ENCODE peak calls at places on chromosome 13, in ten cellular contexts. G is transverse colon, H is Peyer's patch, B is fibroblast of pulmonary artery, V is fibroblast of lung, K is brain microvascular endothelial cell, F is cardiac muscle cell, E is colonic mucosa, W is stomach, U is tibial artery. P is an unnamed sample.

GRCh38 chr13:40982772-40983171 is 36.3 kb downstream of the ELF1 start:
- DNase-seq in H (peak; percentile 83), W (no peak), B (peak; percentile 96), G (peak; percentile 41), V (peak; percentile 67), U (peak; percentile 54), F (peak; percentile 61), E (peak; percentile 63), K (peak; percentile 74), P (peak; percentile 51)

GRCh38 chr13:42549555-42549941 is 24.4 kb upstream of the TNFSF11 start:
- DNase-seq in E (no peak), H (no peak), B (no peak), V (no peak), K (no peak), U (no peak), W (no peak), G (no peak), F (no peak), P (no peak)

GRCh38 chr13:21164631-21165030 is 11.7 kb downstream of the SKA3 start:
- DNase-seq in F (no peak), K (no peak), V (peak; percentile 15), B (no peak), E (no peak), G (no peak), U (no peak), W (no peak), H (no peak), P (peak; percentile 55)

GRCh38 chr13:74288361-74288911 is 154.2 kb upstream of the KLF12 start:
- DNase-seq in F (peak; percentile 39), K (no peak), B (no peak), H (peak; percentile 72), U (no peak), V (no peak), G (peak; percentile 49), W (peak; percentile 33), E (peak; percentile 46), P (no peak)

GRCh38 chr13:43057653-43058317 is 34.4 kb downstream of the DNAJC15 start:
- DNase-seq in F (no peak), W (no peak), G (no peak), K (peak; percentile 81), H (peak; percentile 58), V (peak; percentile 58), B (peak; percentile 33), U (no peak), E (no peak), P (no peak)

GRCh38 chr13:61413572-61413971 is 2.1 kb downstream of the PCDH20 start:
- DNase-seq in K (no peak), F (peak; percentile 34), H (no peak), B (no peak), U (no peak), V (no peak), W (no peak), G (no peak), E (no peak), P (no peak)

GRCh38 chr13:38395505-38395803 is 45.8 kb downstream of the UFM1 start:
- DNase-seq in B (no peak), H (no peak), W (no peak), U (no peak), V (peak; percentile 54), K (no peak), E (no peak), G (no peak), F (no peak), P (no peak)

GRCh38 chr13:110317093-110317492 is 10.0 kb downstream of the COL4A2 start:
- DNase-seq in B (no peak), F (no peak), H (no peak), W (no peak), K (no peak), E (no peak), U (no peak), V (no peak), G (no peak), P (no peak)

GRCh38 chr13:27556109-27556508 is 64.2 kb downstream of the LNX2 start:
- DNase-seq in H (no peak), W (no peak), B (peak; percentile 69), U (peak; percentile 50), F (no peak), G (no peak), V (peak; percentile 67), K (peak; percentile 81), E (no peak), P (peak; percentile 83)

GRCh38 chr13:48265217-48265815 is 32.3 kb downstream of the ITM2B start:
- DNase-seq in E (no peak), V (no peak), F (no peak), G (peak; percentile 9), H (peak; percentile 62), K (no peak), W (no peak), U (peak; percentile 31), B (no peak), P (no peak)

GRCh38 chr13:76019421-76020044 is 383.4 kb downstream of the LMO7 start:
- DNase-seq in U (no peak), G (no peak), W (no peak), E (peak; percentile 23), K (no peak), B (no peak), F (peak; percentile 15), H (no peak), V (peak; percentile 18), P (peak; percentile 17)

GRCh38 chr13:107734891-107735620 is 480.3 kb downstream of the LIG4 start:
- DNase-seq in V (peak; percentile 59), W (no peak), E (no peak), G (no peak), B (no peak), F (no peak), H (no peak), U (no peak), K (no peak), P (no peak)

GRCh38 chr13:38477676-38478075 is 128.0 kb downstream of the UFM1 start:
- DNase-seq in G (no peak), H (no peak), F (no peak), W (no peak), V (no peak), U (no peak), E (no peak), K (no peak), B (no peak), P (no peak)

GRCh38 chr13:48945626-48946025 is 30.1 kb upstream of the FNDC3A start:
- DNase-seq in U (no peak), W (no peak), H (no peak), V (no peak), G (no peak), K (no peak), E (no peak), F (no peak), B (no peak), P (no peak)

GRCh38 chr13:69010789-69011188 is 1096.8 kb upstream of the ATXN8OS start:
- DNase-seq in G (no peak), F (no peak), E (no peak), B (no peak), V (no peak), H (no peak), K (no peak), U (no peak), W (no peak), P (no peak)

GRCh38 chr13:102774210-102774560 is 599 bp upstream of the TEX30 start:
- DNase-seq in K (no peak), U (no peak), V (no peak), W (no peak), F (no peak), H (no peak), B (no peak), E (no peak), G (no peak), P (no peak)

GRCh38 chr13:47708386-47708785 is 292.7 kb downstream of the SUCLA2 start:
- DNase-seq in V (peak; percentile 49), E (no peak), H (no peak), K (peak; percentile 55), F (no peak), U (no peak), W (no peak), G (no peak), B (peak; percentile 52), P (peak; percentile 84)

GRCh38 chr13:24168392-24168750 is 7.9 kb downstream of the SPATA13 start:
- DNase-seq in W (no peak), U (no peak), H (no peak), K (no peak), F (no peak), G (no peak), E (no peak), V (peak; percentile 79), B (no peak), P (peak; percentile 41)

GRCh38 chr13:72983085-72983768 is 75.6 kb upstream of the KLF5 start:
- DNase-seq in F (no peak), V (peak; percentile 25), G (peak; percentile 45), H (peak; percentile 77), W (peak; percentile 34), E (peak; percentile 56), B (peak; percentile 68), K (peak; percentile 25), U (no peak), P (peak; percentile 73)
- H3K4me3 ChIP-seq in F (no peak overlapping the region), V (no peak overlapping the region), G (no peak overlapping the region), H (peak overlapping the region; percentile 8), W (no peak overlapping the region), E (no peak overlapping the region), B (no peak overlapping the region), K (no peak overlapping the region), U (no peak overlapping the region), P (no peak overlapping the region)

GRCh38 chr13:46556380-46556779 is 3.4 kb downstream of the LRCH1 start:
- DNase-seq in U (no peak), V (no peak), E (no peak), G (no peak), K (no peak), W (no peak), H (peak; percentile 56), F (no peak), B (no peak), P (no peak)
- H3K4me3 ChIP-seq in U (no peak overlapping the region), V (no peak overlapping the region), E (no peak overlapping the region), G (no peak overlapping the region), K (no peak overlapping the region), W (no peak overlapping the region), H (no peak overlapping the region), F (no peak overlapping the region), B (no peak overlapping the region), P (no peak overlapping the region)

GRCh38 chr13:30905932-30906383 is at the start of gene MEDAG:
- DNase-seq in E (peak; percentile 39), K (peak; percentile 82), G (peak; percentile 17), B (peak; percentile 87), F (no peak), V (peak; percentile 82), W (no peak), U (peak; percentile 93), H (peak; percentile 57), P (peak; percentile 95)
- H3K4me3 ChIP-seq in E (peak within 1 kb of the TSS; percentile 15), K (peak within 1 kb of the TSS; percentile 72), G (peak within 1 kb of the TSS; percentile 7), B (peak within 1 kb of the TSS; percentile 60), F (peak within 1 kb of the TSS; percentile 26), V (peak within 1 kb of the TSS; percentile 20), W (peak within 1 kb of the TSS; percentile 45), U (peak within 1 kb of the TSS; percentile 60), H (peak within 1 kb of the TSS; percentile 46), P (peak within 1 kb of the TSS; percentile 53)

GRCh38 chr13:99255241-99255640 is 2.9 kb downstream of the GPR18 start:
- DNase-seq in E (no peak), H (no peak), G (no peak), B (no peak), K (no peak), U (no peak), W (no peak), F (no peak), V (no peak), P (no peak)
- H3K4me3 ChIP-seq in E (no peak overlapping the region), H (no peak overlapping the region), G (no peak overlapping the region), B (no peak overlapping the region), K (no peak overlapping the region), U (no peak overlapping the region), W (no peak overlapping the region), F (no peak overlapping the region), V (no peak overlapping the region), P (no peak overlapping the region)

P was measured in fibroblast of mammary gland.